ENCODE peak calls at places on chromosome 19, in seven cellular contexts. P is ascending aorta, A is IMR-90, M is cardiac muscle cell, L is mucosa of descending colon, Q is GM23248, O is AG04449. E is an unnamed sample.

GRCh38 chr19:51595190-51595589 is 24.1 kb downstream of the ZNF175 start:
- DNase-seq in O (no peak), L (no peak), M (no peak), A (no peak), Q (no peak), P (no peak), E (no peak)

GRCh38 chr19:55319786-55320185 is 5.4 kb downstream of the TMEM150B start:
- DNase-seq in P (no peak), Q (peak; percentile 72), L (no peak), O (no peak), A (peak; percentile 28), M (peak; percentile 78), E (peak; percentile 67)

GRCh38 chr19:16293133-16294085 is 31.2 kb upstream of the KLF2 start:
- DNase-seq in P (peak; percentile 93), A (peak; percentile 99), M (no peak), O (peak; percentile 77), L (peak; percentile 61), Q (peak; percentile 98), E (peak; percentile 97)

GRCh38 chr19:55644842-55645511 is 1.5 kb downstream of the ZNF581 start:
- DNase-seq in Q (no peak), A (no peak), M (no peak), L (no peak), P (no peak), O (no peak), E (no peak)

GRCh38 chr19:46299004-46299509 is 2.2 kb downstream of the HIF3A start:
- DNase-seq in Q (peak; percentile 88), P (peak; percentile 97), O (no peak), L (peak; percentile 97), A (peak; percentile 50), M (peak; percentile 94), E (peak; percentile 94)

GRCh38 chr19:14435320-14436050 is 2.4 kb downstream of the PKN1 start:
- DNase-seq in M (no peak), O (no peak), A (no peak), L (no peak), P (no peak), Q (no peak), E (no peak)

GRCh38 chr19:8138201-8138600 is 11.2 kb downstream of the FBN3 start:
- DNase-seq in P (no peak), L (no peak), O (no peak), A (no peak), Q (no peak), M (no peak), E (no peak)

GRCh38 chr19:48330012-48330681 is 4.8 kb downstream of the EMP3 start:
- DNase-seq in M (peak; percentile 90), L (peak; percentile 89), P (peak; percentile 71), O (no peak), Q (no peak), A (no peak), E (no peak)

GRCh38 chr19:18649371-18650047 is 12.7 kb downstream of the KLHL26 start:
- DNase-seq in A (peak; percentile 70), O (no peak), L (peak; percentile 53), Q (peak; percentile 52), P (no peak), M (peak; percentile 53), E (peak; percentile 72)

GRCh38 chr19:43780706-43781525 is at the start of gene KCNN4:
- DNase-seq in M (no peak), A (peak; percentile 67), Q (peak; percentile 85), O (no peak), L (peak; percentile 79), P (no peak), E (peak; percentile 43)

GRCh38 chr19:29845576-29846176 is 33.9 kb downstream of the CCNE1 start:
- DNase-seq in P (no peak), O (no peak), M (peak; percentile 53), L (peak; percentile 64), A (peak; percentile 18), Q (peak; percentile 71), E (peak; percentile 38)

GRCh38 chr19:6773323-6773931 is 919 bp downstream of the VAV1 start:
- DNase-seq in Q (no peak), O (no peak), L (peak; percentile 40), M (no peak), P (peak; percentile 65), A (no peak), E (no peak)

GRCh38 chr19:41745761-41746160 is 9.6 kb upstream of the CEACAM6 start:
- DNase-seq in A (no peak), M (no peak), L (no peak), O (no peak), P (no peak), Q (no peak), E (no peak)

GRCh38 chr19:18639706-18640105 is 2.9 kb downstream of the KLHL26 start:
- DNase-seq in Q (no peak), L (no peak), P (no peak), A (no peak), M (no peak), O (no peak), E (peak; percentile 41)

GRCh38 chr19:58361900-58362271 is 665 bp downstream of the ZNF497 start:
- DNase-seq in O (no peak), P (peak; percentile 72), M (no peak), A (peak; percentile 47), L (no peak), Q (no peak), E (no peak)

GRCh38 chr19:55197531-55197930 is 11.8 kb downstream of the PTPRH start:
- DNase-seq in M (no peak), O (no peak), A (no peak), Q (peak; percentile 39), P (no peak), L (no peak), E (peak; percentile 46)

GRCh38 chr19:18650468-18651001 is 13.7 kb downstream of the KLHL26 start:
- DNase-seq in P (peak; percentile 97), Q (peak; percentile 91), A (peak; percentile 93), L (peak; percentile 25), O (no peak), M (no peak), E (peak; percentile 80)

GRCh38 chr19:13696839-13697238 is 67.5 kb upstream of the MRI1 start:
- DNase-seq in M (no peak), A (no peak), Q (no peak), P (no peak), O (no peak), L (no peak), E (no peak)

GRCh38 chr19:6528544-6529121 is 2.2 kb upstream of the TNFSF9 start:
- DNase-seq in A (no peak), O (no peak), P (peak; percentile 79), L (peak; percentile 52), M (peak; percentile 1), Q (peak; percentile 18), E (no peak)

GRCh38 chr19:42528354-42529247 is at the start of gene CEACAM1:
- DNase-seq in Q (peak; percentile 12), M (no peak), A (no peak), P (peak; percentile 60), O (no peak), L (peak; percentile 85), E (peak; percentile 23)

GRCh38 chr19:10660346-10660745 is 6.2 kb downstream of the ILF3 start:
- DNase-seq in Q (no peak), L (no peak), M (no peak), O (no peak), A (no peak), P (no peak), E (no peak)
- H3K4me3 ChIP-seq in Q (no peak overlapping the region), L (no peak overlapping the region), M (no peak overlapping the region), O (no peak overlapping the region), A (no peak overlapping the region), P (no peak overlapping the region), E (no peak overlapping the region)

DNA sequence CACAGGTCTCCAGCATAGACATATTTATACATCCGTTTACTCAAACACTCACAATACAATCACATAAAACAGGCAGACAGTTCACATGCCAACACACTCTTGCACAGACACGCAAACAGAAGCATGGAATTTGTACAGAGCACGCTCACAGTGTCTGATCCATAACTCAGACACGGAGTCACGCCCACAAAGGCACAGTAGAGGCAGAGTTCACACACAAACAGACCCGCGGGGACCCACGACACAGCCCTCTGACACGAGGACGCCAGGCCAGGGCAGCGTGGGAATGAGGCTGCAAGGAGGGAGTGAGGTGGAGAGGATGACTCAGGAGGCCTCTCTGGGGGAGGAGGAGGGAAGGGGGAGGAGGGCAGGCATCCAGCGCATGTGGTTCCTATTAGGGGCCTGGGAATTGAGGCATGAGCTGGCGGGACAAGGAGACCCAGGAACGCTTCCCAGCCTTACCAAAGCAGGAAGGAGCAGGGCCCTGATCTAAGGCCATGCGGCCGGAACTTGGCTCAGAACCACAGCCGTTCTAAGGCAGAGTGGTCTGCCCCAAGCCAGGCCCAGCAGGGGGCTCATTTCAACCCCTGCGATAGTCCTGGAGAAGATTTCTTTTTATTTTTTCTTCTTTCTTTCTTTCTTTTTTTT is 9.1 kb upstream of the OLFM2 start:
- DNase-seq in Q (peak; percentile 99), M (no peak), O (peak; percentile 98), A (peak; percentile 100), P (peak; percentile 95), L (peak; percentile 60), E (peak; percentile 92)
- H3K4me3 ChIP-seq in Q (no peak overlapping the region), M (no peak overlapping the region), O (peak overlapping the region; percentile 21), A (no peak overlapping the region), P (peak overlapping the region; percentile 35), L (no peak overlapping the region), E (peak overlapping the region; percentile 8)

DNA sequence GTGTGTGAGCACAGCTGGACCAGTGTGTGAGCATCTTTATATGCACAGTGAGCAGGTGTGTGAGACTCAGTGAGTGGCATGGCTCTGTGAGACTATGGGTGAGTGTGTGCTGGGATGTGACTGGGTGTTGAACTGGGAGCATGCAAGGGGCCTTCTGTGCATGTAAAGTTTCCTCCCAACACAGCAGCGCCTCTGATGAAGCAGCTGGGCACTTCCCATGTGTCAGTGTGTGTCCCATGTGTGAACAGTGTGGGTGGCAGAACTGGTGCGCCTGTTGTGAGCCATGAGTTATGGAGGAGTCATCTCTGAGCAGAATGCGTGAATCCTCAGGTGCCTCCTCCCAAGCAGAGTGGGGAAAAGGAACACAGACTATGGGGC is 24.1 kb downstream of the LGALS16 start:
- DNase-seq in P (no peak), A (no peak), Q (no peak), M (no peak), O (no peak), L (no peak), E (no peak)
- H3K4me3 ChIP-seq in P (no peak overlapping the region), A (no peak overlapping the region), Q (no peak overlapping the region), M (no peak overlapping the region), O (no peak overlapping the region), L (no peak overlapping the region), E (no peak overlapping the region)

GRCh38 chr19:1016647-1017114 is 4.2 kb downstream of the TMEM259 start:
- DNase-seq in L (peak; percentile 59), Q (peak; percentile 89), O (no peak), A (peak; percentile 77), M (no peak), P (no peak), E (peak; percentile 69)
- H3K4me3 ChIP-seq in L (no peak overlapping the region), Q (peak overlapping the region; percentile 3), O (peak overlapping the region; percentile 23), A (no peak overlapping the region), M (no peak overlapping the region), P (peak overlapping the region; percentile 10), E (no peak overlapping the region)

GRCh38 chr19:49422407-49423277 is 599 bp downstream of the PTH2 start:
- DNase-seq in M (peak; percentile 85), Q (peak; percentile 63), O (no peak), A (peak; percentile 17), P (no peak), L (peak; percentile 29), E (peak; percentile 20)

GRCh38 chr19:49420227-49420626 is 3.0 kb downstream of the PTH2 start:
- DNase-seq in O (no peak), A (no peak), Q (no peak), M (no peak), P (no peak), L (no peak), E (no peak)

GRCh38 chr19:49421878-49422202 is 1.4 kb downstream of the PTH2 start:
- DNase-seq in M (no peak), A (no peak), O (no peak), L (no peak), Q (no peak), P (no peak), E (no peak)

GRCh38 chr19:49419173-49419572 is 4.1 kb downstream of the PTH2 start:
- DNase-seq in A (no peak), P (no peak), Q (no peak), L (no peak), M (no peak), O (no peak), E (peak; percentile 16)

GRCh38 chr19:49421039-49421877 is 2.0 kb downstream of the PTH2 start:
- DNase-seq in P (peak; percentile 68), Q (peak; percentile 80), A (peak; percentile 17), L (peak; percentile 66), O (no peak), M (peak; percentile 87), E (peak; percentile 55)
- H3K4me3 ChIP-seq in P (no peak overlapping the region), Q (peak overlapping the region; percentile 46), A (no peak overlapping the region), L (no peak overlapping the region), O (peak overlapping the region; percentile 8), M (no peak overlapping the region), E (no peak overlapping the region)

E was measured in choroid plexus epithelial cell.